ENCODE peak calls at places on chromosomes 5 and 9, in nine cellular contexts. L is fibroblast of gingiva; O is HEK293T; N is T-helper 9 cell; X is cardiac septum; H is fibroblast of lung; W is stimulated activated CD4-positive, alpha-beta T cell treated with anti-CD3 and anti-CD28 coated beads, Interleukin-1b, Interleukin-23, amount 100 ng/mL, for 48 hours; K is mucosa of descending colon; M is left ventricle myocardium superior. Q is an unnamed sample.

GRCh38 chr5:59583151-59583809 is 310.2 kb downstream of the PDE4D start:
- DNase-seq in W (no peak), H (peak), O (no peak), M (no peak), L (no peak), N (no peak), X (no peak), K (no peak), Q (no peak)

GRCh38 chr5:10420468-10420867 is 21.2 kb upstream of the ROPN1L start:
- DNase-seq in O (no peak), K (no peak), N (no peak), M (no peak), X (no peak), L (no peak), H (no peak), W (no peak), Q (no peak)

GRCh38 chr5:180296778-180297177 is 4.9 kb upstream of the MAPK9 start:
- DNase-seq in H (peak), O (no peak), X (no peak), M (no peak), L (no peak), W (no peak), N (no peak), K (no peak), Q (peak)

GRCh38 chr5:123091988-123092583 is 3.0 kb downstream of the PRDM6 start:
- DNase-seq in O (no peak), W (no peak), X (no peak), H (peak), N (no peak), L (no peak), K (no peak), M (no peak), Q (no peak)

GRCh38 chr5:120388016-120388781 is 75.9 kb upstream of the PRR16 start:
- DNase-seq in O (no peak), M (no peak), X (no peak), K (no peak), L (peak), H (peak), N (no peak), W (no peak), Q (no peak)

GRCh38 chr9:133716564-133717112 is 21.5 kb downstream of the SARDH start:
- DNase-seq in K (peak), X (no peak), O (no peak), M (peak), H (no peak), W (no peak), L (no peak), N (no peak), Q (no peak)

GRCh38 chr9:23825143-23825531 is 903 bp downstream of the ELAVL2 start:
- DNase-seq in L (no peak), K (no peak), N (no peak), O (no peak), X (peak), H (no peak), M (no peak), W (no peak), Q (no peak)

GRCh38 chr5:138541511-138541910 is 1.5 kb downstream of the ETF1 start:
- DNase-seq in L (peak), N (no peak), K (no peak), M (no peak), O (no peak), W (no peak), X (no peak), H (peak), Q (no peak)

GRCh38 chr5:96080557-96080956 is 118.9 kb upstream of the ELL2 start:
- DNase-seq in K (no peak), X (no peak), M (no peak), O (no peak), L (peak), H (peak), W (peak), N (no peak), Q (no peak)

GRCh38 chr9:1353291-1353690 is 303.1 kb downstream of the DMRT2 start:
- DNase-seq in X (no peak), K (no peak), N (no peak), W (no peak), L (no peak), O (no peak), M (no peak), H (no peak), Q (no peak)